ENCODE peak calls at places on chromosomes 6 and 20, in seven cellular contexts. H is suprapubic skin, R is HCT116, V is HepG2, L is GM23338, E is H1, S is stomach. J is an unnamed sample.

GRCh38 chr6:44228836-44229235 is 5.4 kb downstream of the SLC29A1 start:
- DNase-seq in H (no peak), R (no peak), V (no peak), L (no peak), E (no peak), S (no peak), J (no peak)

GRCh38 chr6:137933696-137934095 is 66.6 kb downstream of the TNFAIP3 start:
- DNase-seq in H (peak; percentile 71), R (no peak), V (no peak), L (no peak), E (no peak), S (no peak), J (no peak)

GRCh38 chr20:1933465-1933870 is 38.3 kb downstream of the SIRPA start:
- DNase-seq in H (peak; percentile 88), R (no peak), V (no peak), L (no peak), E (no peak), S (no peak), J (no peak)

GRCh38 chr6:69647726-69648125 is 149.1 kb downstream of the LMBRD1 start:
- DNase-seq in H (no peak), R (no peak), V (peak; percentile 1), L (no peak), E (no peak), S (no peak), J (no peak)

GRCh38 chr6:148739822-148740128 is 7.1 kb upstream of the UST start:
- DNase-seq in H (no peak), R (no peak), V (no peak), L (no peak), E (no peak), S (no peak), J (no peak)

GRCh38 chr6:39088331-39088730 is 26.7 kb downstream of the SAYSD1 start:
- DNase-seq in H (no peak), R (no peak), V (peak; percentile 39), L (peak; percentile 94), E (no peak), S (no peak), J (peak; percentile 52)

GRCh38 chr20:50242863-50243609 is 52.4 kb downstream of the CEBPB start:
- DNase-seq in H (no peak), R (peak; percentile 77), V (peak; percentile 93), L (no peak), E (no peak), S (peak; percentile 74), J (no peak)

GRCh38 chr20:50333856-50334255 is 143.2 kb downstream of the CEBPB start:
- DNase-seq in H (no peak), R (no peak), V (no peak), L (no peak), E (no peak), S (no peak), J (no peak)

GRCh38 chr6:142867355-142867801 is 77.6 kb downstream of the HIVEP2 start:
- DNase-seq in H (no peak), R (no peak), V (no peak), L (no peak), E (no peak), S (no peak), J (no peak)

GRCh38 chr6:109445382-109445781 is 4.9 kb downstream of the SMPD2 start:
- DNase-seq in H (no peak), R (no peak), V (no peak), L (no peak), E (no peak), S (no peak), J (no peak)

GRCh38 chr6:3119040-3119723 is 671 bp downstream of the BPHL start:
- DNase-seq in H (no peak), R (no peak), V (peak; percentile 84), L (no peak), E (no peak), S (no peak), J (no peak)

DNA sequence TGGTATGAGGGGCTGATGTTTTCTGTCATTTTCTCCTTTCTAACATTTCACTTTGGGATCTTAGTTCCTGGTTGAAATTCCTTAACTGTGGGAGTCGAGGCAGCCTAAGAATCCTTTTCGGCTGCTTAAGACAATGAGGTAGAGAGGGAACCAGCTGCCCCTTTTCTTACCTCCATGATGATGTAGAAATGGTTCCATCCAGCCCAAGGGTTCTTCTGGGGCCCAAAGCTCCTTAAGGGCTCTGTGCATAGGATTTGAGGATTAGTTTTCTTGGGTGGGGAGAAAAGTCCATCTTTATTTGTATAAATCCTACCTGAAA is 33.5 kb downstream of the SYNJ2 start:
- DNase-seq in H (no peak), R (no peak), V (no peak), L (no peak), E (no peak), S (no peak), J (no peak)
- H3K4me1 ChIP-seq in H (peaks cover 19% of the 10 kb centered on the region), R (no peaks in the 10 kb centered on the region), V (peaks cover 70% of the 10 kb centered on the region), L (no peaks in the 10 kb centered on the region), E (no peaks in the 10 kb centered on the region), S (peaks cover 20% of the 10 kb centered on the region), J (peaks cover 1% of the 10 kb centered on the region)

GRCh38 chr6:26415791-26416190 is 13.7 kb downstream of the BTN3A1 start:
- DNase-seq in H (no peak), R (no peak), V (no peak), L (no peak), E (no peak), S (no peak), J (no peak)
- TF ChIP-seq POLR2AphosphoS5 in H (no peak), R (no peak), V (no peak), L (no peak), E (no peak), S (no peak), J (no peak)

DNA sequence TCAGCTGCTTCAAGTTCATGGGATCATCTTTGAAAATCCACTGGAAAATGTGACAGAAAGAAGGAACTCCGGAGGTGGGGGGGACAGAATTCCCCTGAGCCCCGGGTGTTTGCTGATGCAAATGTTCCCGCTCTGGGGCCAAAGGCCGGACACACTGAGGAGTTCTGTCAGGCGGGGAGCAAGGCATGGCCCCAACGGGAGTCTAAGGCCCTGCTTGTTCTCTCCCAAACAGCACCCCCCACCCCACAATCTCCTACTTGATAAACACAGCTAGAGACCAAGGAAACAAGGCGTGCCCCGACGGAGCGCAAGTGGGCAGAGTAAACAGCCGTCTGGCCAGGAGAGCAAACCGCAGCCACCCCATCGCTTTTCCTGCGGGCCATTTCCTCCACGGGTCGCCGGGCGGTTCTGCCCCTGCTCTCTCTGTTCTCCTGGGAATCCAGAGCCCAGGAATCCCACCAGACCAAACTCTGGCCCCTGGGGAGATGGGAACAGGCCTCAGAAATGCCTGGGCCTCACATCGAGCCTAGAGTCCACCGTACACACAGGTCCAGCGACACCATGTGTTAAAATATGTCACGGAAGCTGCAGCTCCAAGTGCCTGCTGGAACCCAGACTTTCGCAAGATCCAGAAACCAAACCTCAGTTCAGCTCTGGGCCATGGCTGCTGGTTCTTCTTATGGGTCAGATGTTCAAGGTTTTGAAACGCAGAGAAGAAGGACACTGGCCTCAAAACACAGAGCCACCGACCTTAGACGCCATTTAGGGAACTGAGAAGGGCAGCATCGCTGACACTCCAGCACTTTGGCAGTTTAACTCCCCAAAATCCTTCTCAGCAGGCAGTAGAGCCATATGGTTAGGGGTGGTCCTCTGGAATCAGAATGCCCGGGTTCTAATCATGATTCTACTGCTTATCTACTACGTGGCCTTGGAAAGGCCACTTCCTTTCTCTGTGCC is 104.2 kb downstream of the PREX1 start:
- DNase-seq in H (no peak), R (no peak), V (peak; percentile 73), L (no peak), E (no peak), S (peak; percentile 83), J (peak; percentile 72)
- TF ChIP-seq CTCF in H (no peak), R (no peak), V (peak; percentile 84), L (no peak), E (no peak), S (no peak), J (peak; percentile 9)

GRCh38 chr6:111808493-111808892 is 64.8 kb downstream of the FYN start:
- DNase-seq in H (no peak), R (no peak), V (no peak), L (no peak), E (no peak), S (no peak), J (no peak)
- H3K4me1 ChIP-seq in H (peaks cover 15% of the 10 kb centered on the region), R (peaks cover 6% of the 10 kb centered on the region), V (no peaks in the 10 kb centered on the region), L (no peaks in the 10 kb centered on the region), E (peaks cover 3% of the 10 kb centered on the region), S (peaks cover 53% of the 10 kb centered on the region), J (peaks cover 22% of the 10 kb centered on the region)

J was measured in upper lobe of left lung.